ENCODE peak calls at places on chromosomes 1 and 21, in five cellular contexts. One of them, this sample, is unnamed.

GRCh38 chr1:19300211-19300610 is 11.6 kb upstream of the AKR7A3 start:
- DNase-seq in A549: no peak
- DNase-seq in HepG2: no peak
- DNase-seq in K562: no peak
- DNase-seq in GM12878: no peak
- DNase-seq in this sample: no peak

GRCh38 chr21:21122680-21123079 is 124.5 kb downstream of the NCAM2 start:
- DNase-seq in A549: no peak
- DNase-seq in HepG2: no peak
- DNase-seq in K562: no peak
- DNase-seq in GM12878: no peak
- DNase-seq in this sample: no peak

GRCh38 chr21:31731112-31731801 is 661 bp downstream of the SCAF4 start:
- DNase-seq in A549: no peak
- DNase-seq in HepG2: peak; percentile 68
- DNase-seq in K562: peak; percentile 82
- DNase-seq in GM12878: no peak
- DNase-seq in this sample: peak; percentile 62

GRCh38 chr1:161738627-161739287 is 10.8 kb upstream of the DUSP12 start:
- DNase-seq in A549: peak; percentile 85
- DNase-seq in HepG2: peak; percentile 35
- DNase-seq in K562: peak; percentile 38
- DNase-seq in GM12878: peak; percentile 93
- DNase-seq in this sample: peak; percentile 79

GRCh38 chr1:110668523-110668922 is 6.2 kb downstream of the KCNA3 start:
- DNase-seq in A549: no peak
- DNase-seq in HepG2: no peak
- DNase-seq in K562: no peak
- DNase-seq in GM12878: no peak
- DNase-seq in this sample: no peak

GRCh38 chr1:201730611-201731010 is 98.3 kb upstream of the IPO9 start:
- DNase-seq in A549: no peak
- DNase-seq in HepG2: no peak
- DNase-seq in K562: no peak
- DNase-seq in GM12878: no peak
- DNase-seq in this sample: no peak

GRCh38 chr21:14318598-14318997 is 64.3 kb downstream of the HSPA13 start:
- DNase-seq in A549: no peak
- DNase-seq in HepG2: no peak
- DNase-seq in K562: no peak
- DNase-seq in GM12878: no peak
- DNase-seq in this sample: no peak

GRCh38 chr1:217614319-217614718 is 16.6 kb downstream of the GPATCH2 start:
- DNase-seq in A549: no peak
- DNase-seq in HepG2: no peak
- DNase-seq in K562: no peak
- DNase-seq in GM12878: no peak
- DNase-seq in this sample: no peak

GRCh38 chr21:31260790-31261189 is 83.3 kb downstream of the TIAM1 start:
- DNase-seq in A549: no peak
- DNase-seq in HepG2: no peak
- DNase-seq in K562: no peak
- DNase-seq in GM12878: no peak
- DNase-seq in this sample: no peak

GRCh38 chr1:8847990-8848389 is 30.5 kb downstream of the ENO1 start:
- DNase-seq in A549: no peak
- DNase-seq in HepG2: no peak
- DNase-seq in K562: no peak
- DNase-seq in GM12878: no peak
- DNase-seq in this sample: no peak

GRCh38 chr1:224851210-224851849 is 78.1 kb upstream of the DNAH14 start:
- DNase-seq in A549: peak; percentile 52
- DNase-seq in HepG2: peak; percentile 9
- DNase-seq in K562: peak; percentile 46
- DNase-seq in GM12878: peak; percentile 41
- DNase-seq in this sample: peak; percentile 79

GRCh38 chr1:10835423-10836421 is 39.3 kb upstream of the CASZ1 start:
- DNase-seq in A549: no peak
- DNase-seq in HepG2: peak; percentile 61
- DNase-seq in K562: peak; percentile 95
- DNase-seq in GM12878: no peak
- DNase-seq in this sample: peak; percentile 96

GRCh38 chr21:42827588-42827987 is 51.8 kb downstream of the WDR4 start:
- DNase-seq in A549: no peak
- DNase-seq in HepG2: no peak
- DNase-seq in K562: no peak
- DNase-seq in GM12878: no peak
- DNase-seq in this sample: no peak

GRCh38 chr1:8097077-8097799 is 71.1 kb upstream of the ERRFI1 start:
- DNase-seq in A549: peak; percentile 94
- DNase-seq in HepG2: peak; percentile 74
- DNase-seq in K562: no peak
- DNase-seq in GM12878: peak; percentile 79
- DNase-seq in this sample: no peak

GRCh38 chr1:245986404-245987221 is 520.5 kb downstream of the SMYD3 start:
- DNase-seq in A549: peak; percentile 11
- DNase-seq in HepG2: no peak
- DNase-seq in K562: peak; percentile 52
- DNase-seq in GM12878: no peak
- DNase-seq in this sample: no peak

GRCh38 chr1:202589190-202589680 is 121.0 kb downstream of the SYT2 start:
- DNase-seq in A549: peak; percentile 96
- DNase-seq in HepG2: peak; percentile 88
- DNase-seq in K562: no peak
- DNase-seq in GM12878: no peak
- DNase-seq in this sample: peak; percentile 46

GRCh38 chr1:14363191-14363590 is 235.3 kb upstream of the KAZN start:
- DNase-seq in A549: no peak
- DNase-seq in HepG2: no peak
- DNase-seq in K562: no peak
- DNase-seq in GM12878: no peak
- DNase-seq in this sample: no peak

GRCh38 chr1:42934111-42934510 is 24.6 kb downstream of the SLC2A1 start:
- DNase-seq in A549: no peak
- DNase-seq in HepG2: no peak
- DNase-seq in K562: no peak
- DNase-seq in GM12878: no peak
- DNase-seq in this sample: no peak

GRCh38 chr1:25922064-25922632 is 15.9 kb upstream of the STMN1 start:
- DNase-seq in A549: no peak
- DNase-seq in HepG2: no peak
- DNase-seq in K562: no peak
- DNase-seq in GM12878: no peak
- DNase-seq in this sample: peak; percentile 84

GRCh38 chr1:25924454-25924853 is 18.2 kb upstream of the STMN1 start:
- DNase-seq in A549: no peak
- DNase-seq in HepG2: no peak
- DNase-seq in K562: no peak
- DNase-seq in GM12878: no peak
- DNase-seq in this sample: no peak

GRCh38 chr1:25918615-25919014 is 12.4 kb upstream of the STMN1 start:
- DNase-seq in A549: no peak
- DNase-seq in HepG2: no peak
- DNase-seq in K562: no peak
- DNase-seq in GM12878: no peak
- DNase-seq in this sample: peak; percentile 43

GRCh38 chr1:25926731-25927496 is 20.7 kb upstream of the STMN1 start:
- DNase-seq in A549: no peak
- DNase-seq in HepG2: no peak
- DNase-seq in K562: peak; percentile 34
- DNase-seq in GM12878: no peak
- DNase-seq in this sample: peak; percentile 50

DNA sequence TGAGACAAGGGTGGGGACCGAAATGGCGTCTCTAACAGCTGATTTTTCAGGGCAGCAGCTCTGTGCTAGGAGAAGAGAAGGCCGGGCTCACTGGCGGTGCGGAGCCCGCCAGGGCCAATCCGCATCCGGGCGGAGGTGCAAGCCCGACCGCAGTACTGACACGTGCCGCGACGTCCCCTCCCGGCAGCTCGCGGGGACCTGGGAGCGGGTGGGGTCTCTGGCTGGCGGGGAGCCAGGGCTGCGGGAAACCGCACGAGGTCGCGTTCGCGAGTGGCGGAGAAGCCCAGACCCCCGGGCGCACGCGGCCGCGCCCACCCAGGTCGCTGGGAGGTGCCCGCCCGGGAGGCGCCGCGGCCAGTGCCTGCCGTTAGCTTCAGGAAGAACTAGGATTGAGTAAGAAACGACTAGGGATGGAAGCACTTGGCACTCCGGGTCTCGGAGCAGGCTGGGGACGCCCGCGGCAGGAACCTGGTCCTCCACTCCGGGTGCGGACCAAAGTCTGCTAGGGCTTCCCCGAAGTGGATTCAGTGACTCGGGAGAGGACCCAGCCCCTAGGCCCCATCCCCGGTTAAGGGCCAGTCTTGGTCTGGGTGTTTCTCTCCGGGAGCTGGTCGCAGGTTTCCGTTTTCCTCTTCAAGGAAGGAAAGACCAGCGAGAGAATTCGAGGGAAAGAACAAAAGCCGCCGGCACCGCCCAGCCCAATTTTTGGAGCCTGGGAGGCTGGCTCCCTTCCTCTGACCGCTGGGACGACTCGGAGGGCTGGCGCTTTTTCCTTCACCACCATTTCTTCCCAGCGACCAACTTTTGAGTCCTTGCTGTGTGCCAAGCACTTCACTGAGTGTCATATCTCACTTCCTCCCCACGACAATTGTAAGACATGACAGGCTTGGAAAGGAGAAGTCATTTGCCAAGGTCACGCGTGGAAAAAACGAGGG is 16.7 kb upstream of the STMN1 start:
- DNase-seq in A549: peak; percentile 53
- DNase-seq in HepG2: no peak
- DNase-seq in K562: no peak
- DNase-seq in GM12878: no peak
- DNase-seq in this sample: peak; percentile 83
- TF ChIP-seq JUNB in A549: no peak
- TF ChIP-seq JUNB in HepG2: no peak
- TF ChIP-seq JUNB in K562: no peak
- TF ChIP-seq JUNB in GM12878: no peak
- TF ChIP-seq JUNB in this sample: no peak

GRCh38 chr1:160466966-160467365 is 56.1 kb downstream of the SLAMF6 start:
- DNase-seq in A549: no peak
- DNase-seq in HepG2: no peak
- DNase-seq in K562: no peak
- DNase-seq in GM12878: no peak
- DNase-seq in this sample: no peak

GRCh38 chr1:160471253-160471652 is 51.8 kb downstream of the SLAMF6 start:
- DNase-seq in A549: no peak
- DNase-seq in HepG2: no peak
- DNase-seq in K562: no peak
- DNase-seq in GM12878: no peak
- DNase-seq in this sample: no peak

GRCh38 chr1:160474392-160475242 is 48.4 kb downstream of the SLAMF6 start:
- DNase-seq in A549: no peak
- DNase-seq in HepG2: no peak
- DNase-seq in K562: no peak
- DNase-seq in GM12878: peak; percentile 47
- DNase-seq in this sample: no peak

DNA sequence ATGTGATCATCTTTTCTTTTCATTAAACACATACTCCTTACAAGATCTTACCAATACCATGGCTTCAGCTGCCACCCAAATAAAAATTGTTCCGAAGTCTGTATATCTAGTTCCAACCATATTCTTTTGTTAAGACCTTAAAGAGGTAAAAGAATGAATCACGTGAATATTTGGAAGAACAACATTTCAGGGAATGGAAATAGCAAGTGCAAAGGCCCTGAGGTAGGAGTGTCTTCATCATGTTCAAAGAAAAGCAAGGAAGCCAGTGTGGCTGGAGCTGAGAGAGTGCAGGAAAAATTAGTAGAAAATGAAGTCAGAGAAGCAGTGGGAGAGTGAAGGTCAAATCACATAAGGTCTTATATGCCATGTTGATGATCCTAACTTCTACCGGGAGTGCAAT is 50.9 kb downstream of the SLAMF6 start:
- DNase-seq in A549: no peak
- DNase-seq in HepG2: no peak
- DNase-seq in K562: no peak
- DNase-seq in GM12878: no peak
- DNase-seq in this sample: no peak
- TF ChIP-seq JUNB in A549: no peak
- TF ChIP-seq JUNB in HepG2: no peak
- TF ChIP-seq JUNB in K562: no peak
- TF ChIP-seq JUNB in GM12878: no peak
- TF ChIP-seq JUNB in this sample: no peak

GRCh38 chr1:200676829-200677228 is 7.1 kb upstream of the DDX59 start:
- DNase-seq in A549: no peak
- DNase-seq in HepG2: no peak
- DNase-seq in K562: no peak
- DNase-seq in GM12878: no peak
- DNase-seq in this sample: no peak
- TF ChIP-seq JUNB in A549: no peak
- TF ChIP-seq JUNB in HepG2: no peak
- TF ChIP-seq JUNB in K562: no peak
- TF ChIP-seq JUNB in GM12878: no peak
- TF ChIP-seq JUNB in this sample: no peak

GRCh38 chr1:210487021-210487420 is 158.3 kb downstream of the HHAT start:
- DNase-seq in A549: no peak
- DNase-seq in HepG2: no peak
- DNase-seq in K562: no peak
- DNase-seq in GM12878: no peak
- DNase-seq in this sample: no peak

GRCh38 chr1:210478820-210479219 is 150.1 kb downstream of the HHAT start:
- DNase-seq in A549: no peak
- DNase-seq in HepG2: no peak
- DNase-seq in K562: no peak
- DNase-seq in GM12878: no peak
- DNase-seq in this sample: no peak

GRCh38 chr1:210477328-210477924 is 148.7 kb downstream of the HHAT start:
- DNase-seq in A549: peak; percentile 30
- DNase-seq in HepG2: no peak
- DNase-seq in K562: no peak
- DNase-seq in GM12878: no peak
- DNase-seq in this sample: no peak

GRCh38 chr1:210483821-210484220 is 155.1 kb downstream of the HHAT start:
- DNase-seq in A549: no peak
- DNase-seq in HepG2: no peak
- DNase-seq in K562: no peak
- DNase-seq in GM12878: no peak
- DNase-seq in this sample: no peak

DNA sequence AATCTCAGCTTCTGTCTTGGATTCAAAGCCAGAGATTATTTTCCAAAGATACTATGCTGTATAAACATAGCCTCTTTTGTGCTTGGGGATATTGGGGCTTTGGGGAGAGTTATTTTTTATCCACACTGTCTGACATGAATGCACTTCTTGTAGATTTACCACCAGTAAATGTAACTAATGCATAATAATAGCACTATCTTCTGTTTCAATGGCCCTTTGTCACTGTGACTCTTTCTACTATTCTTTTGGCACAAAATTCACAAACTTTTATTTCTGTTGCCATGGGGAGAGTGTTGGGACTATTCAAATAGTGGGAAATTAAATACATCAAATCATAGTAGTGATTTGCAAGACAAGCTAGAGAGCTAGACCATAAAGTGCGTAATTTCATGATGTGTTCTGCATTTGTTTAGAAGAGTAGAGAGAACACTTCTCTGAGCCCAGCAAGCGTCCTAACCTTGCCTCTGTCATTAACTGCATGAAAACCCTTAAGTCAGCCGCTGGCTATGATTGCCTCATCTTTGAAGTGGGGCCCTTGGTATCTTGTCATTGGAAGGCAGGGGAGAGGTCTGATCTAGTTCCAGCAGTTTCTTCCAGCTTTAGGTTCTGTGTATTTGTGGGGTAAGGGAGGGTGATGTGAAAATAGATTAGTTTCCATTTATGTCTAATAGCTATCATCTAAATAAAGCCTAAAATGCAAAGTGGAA is 154.4 kb downstream of the HHAT start:
- DNase-seq in A549: no peak
- DNase-seq in HepG2: no peak
- DNase-seq in K562: no peak
- DNase-seq in GM12878: no peak
- DNase-seq in this sample: no peak
- TF ChIP-seq JUNB in A549: no peak
- TF ChIP-seq JUNB in HepG2: no peak
- TF ChIP-seq JUNB in K562: no peak
- TF ChIP-seq JUNB in GM12878: no peak
- TF ChIP-seq JUNB in this sample: no peak